ENCODE peak calls at places on chromosomes 5 and 9, in four cellular contexts. H is stomach, Z is A549, B is transverse colon. M is an unnamed sample.

GRCh38 chr5:58666141-58666540 is 83.3 kb downstream of the RAB3C start:
- DNase-seq in H (no peak), Z (no peak), B (no peak), M (no peak)

GRCh38 chr9:97640290-97640689 is 6.7 kb downstream of the NCBP1 start:
- DNase-seq in Z (no peak), B (no peak), H (no peak), M (no peak)

GRCh38 chr5:150605546-150605945 is 34.9 kb upstream of the SYNPO start:
- DNase-seq in Z (no peak), B (no peak), H (no peak), M (no peak)

GRCh38 chr9:101562966-101563365 is 29.3 kb downstream of the RNF20 start:
- DNase-seq in Z (no peak), H (no peak), B (no peak), M (no peak)

GRCh38 chr9:16048129-16048528 is 495.3 kb downstream of the CCDC171 start:
- DNase-seq in H (no peak), Z (no peak), B (no peak), M (no peak)

GRCh38 chr9:35680331-35681105 is 6.8 kb downstream of the CA9 start:
- DNase-seq in Z (no peak), H (peak; percentile 78), B (no peak), M (no peak)

GRCh38 chr5:159022178-159022556 is 77.5 kb downstream of the EBF1 start:
- DNase-seq in B (no peak), H (no peak), Z (no peak), M (peak; percentile 57)

GRCh38 chr9:89519393-89519805 is 21.5 kb upstream of the SEMA4D start:
- DNase-seq in Z (no peak), B (no peak), H (peak; percentile 84), M (peak; percentile 83)

GRCh38 chr9:37953775-37954437 is 50.0 kb upstream of the SLC25A51 start:
- DNase-seq in H (no peak), B (no peak), Z (peak; percentile 92), M (peak; percentile 78)

GRCh38 chr9:91416086-91416712 is 7.4 kb downstream of the NFIL3 start:
- DNase-seq in B (no peak), H (no peak), Z (no peak), M (no peak)

GRCh38 chr5:64161420-64161819 is 4.2 kb upstream of the RNF180 start:
- DNase-seq in H (no peak), B (no peak), Z (no peak), M (no peak)

GRCh38 chr9:35364817-35365585 is 124.9 kb upstream of the RUSC2 start:
- DNase-seq in H (no peak), Z (no peak), B (no peak), M (no peak)

GRCh38 chr9:251398-251797 is 36.7 kb downstream of the DOCK8 start:
- DNase-seq in H (no peak), B (no peak), Z (no peak), M (no peak)

GRCh38 chr5:84863020-84863419 is 478.3 kb upstream of the EDIL3 start:
- DNase-seq in Z (no peak), B (no peak), H (no peak), M (no peak)

GRCh38 chr5:130398825-130399224 is 494.6 kb downstream of the CHSY3 start:
- DNase-seq in Z (no peak), B (no peak), H (no peak), M (no peak)

GRCh38 chr9:91935066-91935729 is 14.8 kb downstream of the ROR2 start:
- DNase-seq in H (peak; percentile 20), B (no peak), Z (no peak), M (no peak)

GRCh38 chr9:77457916-77458592 is 190.1 kb downstream of the GNA14 start:
- DNase-seq in B (peak; percentile 68), Z (peak; percentile 72), H (peak; percentile 64), M (peak; percentile 63)

GRCh38 chr9:129968690-129969485 is 74.1 kb downstream of the FNBP1 start:
- DNase-seq in B (no peak), H (no peak), Z (no peak), M (peak; percentile 45)

GRCh38 chr9:96376926-96377874 is 6.3 kb downstream of the SLC35D2 start:
- DNase-seq in B (no peak), H (no peak), Z (no peak), M (no peak)

GRCh38 chr9:130378875-130379648 is 65.7 kb upstream of the ASS1 start:
- DNase-seq in B (no peak), Z (no peak), H (no peak), M (no peak)

GRCh38 chr5:132181011-132181629 is 46.5 kb downstream of the P4HA2 start:
- DNase-seq in H (no peak), B (no peak), Z (no peak), M (no peak)

GRCh38 chr9:114643906-114644305 is 13.7 kb downstream of the TEX53 start:
- DNase-seq in B (no peak), H (no peak), Z (no peak), M (no peak)

GRCh38 chr5:39176740-39177628 is 42.4 kb downstream of the FYB1 start:
- DNase-seq in B (no peak), Z (no peak), H (no peak), M (no peak)

GRCh38 chr5:1638658-1639400 is 115.1 kb upstream of the LPCAT1 start:
- DNase-seq in H (peak; percentile 18), Z (no peak), B (no peak), M (no peak)

GRCh38 chr5:1637639-1638481 is 114.1 kb upstream of the LPCAT1 start:
- DNase-seq in Z (no peak), H (no peak), B (no peak), M (no peak)

GRCh38 chr5:1636981-1637638 is 113.3 kb upstream of the LPCAT1 start:
- DNase-seq in H (no peak), Z (no peak), B (no peak), M (no peak)

GRCh38 chr5:1634337-1634661 is 110.5 kb upstream of the LPCAT1 start:
- DNase-seq in Z (no peak), H (no peak), B (no peak), M (no peak)

GRCh38 chr5:1633605-1634336 is 110.0 kb upstream of the LPCAT1 start:
- DNase-seq in B (peak; percentile 85), Z (peak; percentile 49), H (peak; percentile 80), M (peak; percentile 76)
- TF ChIP-seq POLR2A in B (peak; percentile 80), Z (peak; percentile 94), H (no peak), M (peak; percentile 69)

GRCh38 chr9:75988663-75989062 is 98.2 kb downstream of the PCSK5 start:
- DNase-seq in B (no peak), Z (no peak), H (no peak), M (no peak)
- TF ChIP-seq POLR2A in B (no peak), Z (no peak), H (no peak), M (no peak)

GRCh38 chr9:5556101-5556500 is 45.8 kb downstream of the PDCD1LG2 start:
- DNase-seq in B (no peak), Z (no peak), H (no peak), M (no peak)

GRCh38 chr9:5554254-5554653 is 43.9 kb downstream of the PDCD1LG2 start:
- DNase-seq in H (no peak), Z (no peak), B (no peak), M (no peak)

GRCh38 chr9:5559659-5560058 is 49.3 kb downstream of the PDCD1LG2 start:
- DNase-seq in Z (no peak), H (no peak), B (no peak), M (no peak)

GRCh38 chr9:5560439-5560838 is 50.1 kb downstream of the PDCD1LG2 start:
- DNase-seq in H (no peak), Z (no peak), B (no peak), M (no peak)

GRCh38 chr9:5557606-5558587 is 47.6 kb downstream of the PDCD1LG2 start:
- DNase-seq in Z (no peak), H (no peak), B (peak; percentile 11), M (no peak)
- TF ChIP-seq POLR2A in Z (no peak), H (no peak), B (no peak), M (no peak)

GRCh38 chr5:157858527-157859226 is at the start of gene CLINT1:
- DNase-seq in B (peak; percentile 94), H (peak; percentile 93), Z (peak; percentile 89), M (peak; percentile 92)
- TF ChIP-seq POLR2A in B (peak; percentile 82), H (no peak), Z (peak; percentile 69), M (peak; percentile 38)

DNA sequence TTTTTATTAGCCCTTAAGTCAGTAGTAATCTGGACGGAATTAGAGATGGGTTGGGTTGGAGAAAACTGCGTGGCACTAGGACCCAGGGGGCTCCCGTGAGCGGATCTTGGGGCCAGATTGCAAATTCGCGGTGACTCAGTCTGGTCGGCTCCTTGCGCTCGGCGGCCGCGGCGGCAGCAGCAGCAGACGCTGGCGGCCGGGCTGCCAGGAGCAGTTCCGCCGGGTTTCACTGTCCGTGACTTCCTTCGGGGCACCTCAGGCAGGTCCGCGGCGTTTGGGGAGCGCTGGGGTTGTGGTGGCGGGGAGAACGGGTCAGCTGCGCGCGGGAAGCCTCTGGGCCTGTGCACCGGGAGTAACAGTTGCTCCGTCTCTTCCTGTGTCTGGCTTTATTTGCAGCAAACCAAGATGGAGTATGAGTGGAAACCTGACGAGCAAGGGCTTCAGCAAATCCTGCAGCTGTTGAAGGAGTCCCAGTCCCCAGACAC is 31.6 kb downstream of the TNPO1 start:
- DNase-seq in B (peak; percentile 93), H (peak; percentile 90), Z (peak; percentile 53), M (peak; percentile 89)
- TF ChIP-seq POLR2A in B (peak; percentile 95), H (no peak), Z (peak; percentile 96), M (peak; percentile 98)

GRCh38 chr9:18768951-18769622 is 263.9 kb downstream of the SAXO1 start:
- DNase-seq in B (no peak), Z (no peak), H (no peak), M (no peak)
- TF ChIP-seq POLR2A in B (no peak), Z (no peak), H (no peak), M (no peak)

GRCh38 chr5:74552101-74552500 is 88.4 kb downstream of the ENC1 start:
- DNase-seq in Z (no peak), H (no peak), B (no peak), M (no peak)
- TF ChIP-seq POLR2A in Z (no peak), H (no peak), B (no peak), M (no peak)

DNA sequence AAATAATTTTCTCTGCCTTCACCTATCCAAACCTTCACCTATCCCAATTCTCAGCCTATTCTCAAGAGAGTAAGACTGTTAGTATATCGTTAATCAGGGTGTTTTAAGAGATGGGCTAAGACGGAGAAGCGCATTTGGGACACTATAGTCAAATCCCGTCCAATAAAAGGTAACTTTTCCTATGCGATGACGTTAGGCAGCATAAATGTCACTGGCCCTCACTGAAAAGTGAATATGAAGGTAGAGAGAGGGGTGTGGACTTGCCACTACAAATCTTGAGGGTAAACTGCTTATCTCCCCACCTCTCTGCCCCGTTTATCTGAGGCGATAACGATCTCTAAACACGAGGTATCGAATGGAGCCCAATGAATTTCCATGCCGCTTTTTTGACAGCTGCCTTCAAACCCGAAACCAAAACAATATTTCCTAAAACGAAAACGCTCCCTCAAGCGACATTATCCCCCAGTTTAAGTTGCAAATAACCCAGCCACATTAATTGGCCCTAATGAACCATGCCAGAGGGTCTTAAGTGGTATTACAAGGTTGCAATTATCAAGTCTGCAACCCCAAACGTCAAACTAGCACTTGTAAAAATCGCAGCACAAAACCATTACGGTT is 1.5 kb downstream of the NR3C1 start:
- DNase-seq in B (no peak), Z (no peak), H (no peak), M (no peak)
- TF ChIP-seq POLR2A in B (no peak), Z (no peak), H (no peak), M (no peak)

M was measured in adrenal gland.